ENCODE peak calls at places on chromosome 2, in ten cellular contexts. Q, K, L, N, A, B, C, M, V and Y are unnamed samples. For H3K9me3, the result is how much of the 10 kb centered on the place peaks cover.

GRCh38 chr2:235556901-235557300 is 63.1 kb downstream of the AGAP1 start:
- DNase-seq in Q (no peak), K (no peak), L (no peak), N (no peak), A (no peak), B (no peak), C (no peak), M (no peak), V (no peak), Y (no peak)

GRCh38 chr2:54577944-54578667 is 122.0 kb downstream of the SPTBN1 start:
- DNase-seq in Q (peak), K (no peak), L (no peak), N (no peak), A (no peak), B (no peak), C (no peak), M (no peak), V (no peak), Y (no peak)

GRCh38 chr2:217387776-217388381 is 528.0 kb upstream of the TNP1 start:
- DNase-seq in Q (no peak), K (peak), L (no peak), N (no peak), A (no peak), B (no peak), C (no peak), M (peak), V (no peak), Y (no peak)

GRCh38 chr2:178870703-178871102 is 63.5 kb upstream of the TTN start:
- DNase-seq in Q (no peak), K (no peak), L (no peak), N (no peak), A (no peak), B (no peak), C (peak), M (no peak), V (no peak), Y (no peak)

GRCh38 chr2:148875387-148876051 is 492 bp downstream of the KIF5C start:
- DNase-seq in Q (no peak), K (no peak), L (no peak), N (peak), A (no peak), B (no peak), C (no peak), M (no peak), V (no peak), Y (no peak)

GRCh38 chr2:172242968-172243367 is 140.3 kb upstream of the DLX2 start:
- DNase-seq in Q (no peak), K (no peak), L (peak), N (no peak), A (no peak), B (no peak), C (no peak), M (no peak), V (no peak), Y (no peak)

GRCh38 chr2:225640550-225640949 is 241.0 kb downstream of the NYAP2 start:
- DNase-seq in Q (no peak), K (no peak), L (no peak), N (no peak), A (no peak), B (no peak), C (no peak), M (no peak), V (no peak), Y (no peak)

GRCh38 chr2:27298391-27299080 is 9.7 kb downstream of the UCN start:
- DNase-seq in Q (no peak), K (no peak), L (no peak), N (peak), A (no peak), B (no peak), C (no peak), M (no peak), V (no peak), Y (no peak)

GRCh38 chr2:128492966-128493811 is 174.5 kb upstream of the HS6ST1 start:
- DNase-seq in Q (no peak), K (no peak), L (no peak), N (no peak), A (no peak), B (peak), C (no peak), M (no peak), V (no peak), Y (no peak)

GRCh38 chr2:120963997-120964396 is 228.3 kb downstream of the GLI2 start:
- DNase-seq in Q (no peak), K (no peak), L (no peak), N (no peak), A (no peak), B (no peak), C (no peak), M (no peak), V (no peak), Y (no peak)

GRCh38 chr2:41167014-41167413 is 715.1 kb upstream of the SLC8A1 start:
- DNase-seq in Q (no peak), K (no peak), L (no peak), N (no peak), A (no peak), B (no peak), C (no peak), M (no peak), V (no peak), Y (no peak)

GRCh38 chr2:47897191-47897955 is 8.9 kb downstream of the FBXO11 start:
- DNase-seq in Q (no peak), K (no peak), L (no peak), N (no peak), A (no peak), B (no peak), C (no peak), M (no peak), V (no peak), Y (no peak)

GRCh38 chr2:129504646-129505045 is 474.8 kb upstream of the RAB6C start:
- DNase-seq in Q (no peak), K (no peak), L (no peak), N (no peak), A (no peak), B (no peak), C (no peak), M (no peak), V (no peak), Y (no peak)

GRCh38 chr2:167987558-167987957 is 259.8 kb downstream of the STK39 start:
- DNase-seq in Q (no peak), K (no peak), L (no peak), N (no peak), A (no peak), B (no peak), C (no peak), M (no peak), V (no peak), Y (no peak)

GRCh38 chr2:186771395-186771794 is 77.5 kb downstream of the FAM171B start:
- DNase-seq in Q (no peak), K (no peak), L (no peak), N (no peak), A (no peak), B (no peak), C (no peak), M (peak), V (no peak), Y (no peak)

GRCh38 chr2:115606350-115606749 is 1163.9 kb downstream of the DPP10 start:
- DNase-seq in Q (no peak), K (no peak), L (peak), N (no peak), A (no peak), B (no peak), C (no peak), M (no peak), V (no peak), Y (no peak)

DNA sequence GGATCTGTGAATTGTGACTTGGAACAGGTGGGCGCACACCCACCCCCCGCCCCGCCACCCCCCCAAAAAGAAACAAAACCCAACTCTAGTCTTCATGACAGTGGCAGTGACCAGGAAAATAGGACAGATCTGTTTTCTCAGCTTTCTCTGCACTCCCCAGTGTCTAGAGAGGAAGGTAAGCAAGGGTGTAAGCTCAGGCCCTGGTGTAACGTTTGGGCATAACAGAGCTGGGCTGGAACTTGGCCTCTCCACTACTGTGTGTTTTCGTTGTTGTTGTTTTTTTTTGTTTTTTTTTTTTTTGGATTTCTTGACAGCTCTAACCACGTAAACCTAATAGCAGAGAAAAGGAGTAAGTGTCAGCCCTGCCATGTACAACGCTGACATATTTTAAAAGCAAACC is 1160.8 kb downstream of the DPP10 start:
- DNase-seq in Q (no peak), K (no peak), L (no peak), N (no peak), A (no peak), B (no peak), C (no peak), M (no peak), V (no peak), Y (no peak)
- H3K9me3 ChIP-seq in Q (under half), K (under half), L (under half), N (under half), A (under half), B (under half), C (under half), M (under half), V (under half), Y (under half)

GRCh38 chr2:89849731-89850130 is 1158.3 kb downstream of the RPIA start:
- DNase-seq in Q (no peak), K (no peak), L (no peak), N (no peak), A (no peak), B (no peak), C (no peak), M (no peak), V (no peak), Y (no peak)
- H3K9me3 ChIP-seq in Q (under half), K (under half), L (under half), N (under half), A (under half), B (under half), C (under half), M (under half), V (under half), Y (under half)

GRCh38 chr2:17272170-17272569 is 246.1 kb downstream of the RAD51AP2 start:
- DNase-seq in Q (no peak), K (no peak), L (no peak), N (no peak), A (no peak), B (no peak), C (no peak), M (no peak), V (no peak), Y (no peak)
- H3K9me3 ChIP-seq in Q (under half), K (under half), L (under half), N (under half), A (under half), B (under half), C (under half), M (under half), V (under half), Y (under half)

GRCh38 chr2:98441706-98442450 is 2.8 kb upstream of the INPP4A start:
- DNase-seq in Q (no peak), K (no peak), L (no peak), N (no peak), A (no peak), B (no peak), C (no peak), M (no peak), V (no peak), Y (no peak)

GRCh38 chr2:98442488-98442887 is 2.2 kb upstream of the INPP4A start:
- DNase-seq in Q (no peak), K (no peak), L (no peak), N (no peak), A (no peak), B (no peak), C (no peak), M (no peak), V (no peak), Y (no peak)

GRCh38 chr2:98436734-98437133 is 7.9 kb upstream of the INPP4A start:
- DNase-seq in Q (peak), K (peak), L (no peak), N (no peak), A (no peak), B (no peak), C (no peak), M (no peak), V (no peak), Y (no peak)

GRCh38 chr2:98434492-98434891 is 10.2 kb upstream of the INPP4A start:
- DNase-seq in Q (no peak), K (no peak), L (no peak), N (no peak), A (no peak), B (no peak), C (no peak), M (no peak), V (no peak), Y (no peak)

DNA sequence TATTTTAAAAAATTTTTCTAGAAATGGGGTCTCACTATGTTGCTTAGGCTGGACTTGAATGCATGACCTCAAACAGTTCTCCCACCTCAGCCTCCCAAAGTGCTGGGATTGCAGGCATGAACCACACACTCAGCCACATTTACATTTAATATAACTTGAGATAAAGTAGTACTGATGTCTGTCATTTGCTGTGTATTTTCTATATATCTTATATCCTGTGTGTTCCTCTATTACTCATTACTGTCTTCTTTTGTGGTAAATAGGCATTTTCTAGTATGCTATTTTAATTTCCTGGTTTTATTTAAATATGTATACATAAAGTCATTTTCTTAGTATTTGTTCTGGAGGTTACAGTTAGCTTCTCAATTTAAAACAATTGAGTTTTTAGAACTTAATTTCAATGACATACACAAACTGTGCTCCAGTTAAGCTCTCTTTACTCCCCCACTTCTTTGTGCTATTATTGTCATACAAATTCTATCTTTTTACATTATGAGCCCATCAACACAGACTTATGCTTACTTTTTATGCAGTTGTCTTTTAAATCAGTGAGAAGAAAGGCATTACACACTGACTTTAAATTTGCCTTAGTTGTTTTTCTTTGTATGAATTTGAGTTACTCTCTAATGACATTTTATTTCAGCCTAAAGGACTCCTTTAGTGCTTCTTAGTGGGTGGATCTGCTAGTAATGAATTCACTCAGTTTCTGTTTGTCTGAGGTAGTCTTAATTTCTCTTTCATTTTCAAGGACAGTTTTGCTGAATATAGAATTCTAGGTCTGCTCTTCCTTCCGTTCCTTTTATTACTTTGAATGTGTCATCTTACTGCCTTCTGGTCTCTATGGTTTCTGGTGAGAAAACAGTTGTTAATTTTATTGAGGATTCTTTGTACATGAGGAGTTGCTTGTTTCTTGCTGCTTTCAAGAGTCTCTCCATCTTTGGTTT is 6.2 kb upstream of the INPP4A start:
- DNase-seq in Q (peak), K (no peak), L (no peak), N (no peak), A (no peak), B (no peak), C (no peak), M (no peak), V (no peak), Y (no peak)
- H3K9me3 ChIP-seq in Q (under half), K (under half), L (under half), N (under half), A (under half), B (under half), C (under half), M (under half), V (under half), Y (under half)

GRCh38 chr2:89818873-89819272 is 1127.4 kb downstream of the RPIA start:
- DNase-seq in Q (no peak), K (no peak), L (no peak), N (no peak), A (no peak), B (no peak), C (no peak), M (no peak), V (no peak), Y (no peak)
- H3K9me3 ChIP-seq in Q (under half), K (under half), L (half or more), N (under half), A (half or more), B (under half), C (under half), M (half or more), V (half or more), Y (under half)